ENCODE peak calls at places on chromosomes 4 and X, in five cellular contexts. P is fibroblast of lung, N is stomach, X is cardiac muscle cell, G is bronchial epithelial cell. H is an unnamed sample.

GRCh38 chr4:17310269-17310652 is 201.6 kb downstream of the QDPR start:
- DNase-seq in P (no peak), N (no peak), X (peak; percentile 24), G (no peak), H (no peak)

GRCh38 chr4:2271279-2272025 is 9.5 kb upstream of the MXD4 start:
- DNase-seq in P (no peak), N (no peak), X (no peak), G (no peak), H (no peak)

GRCh38 chr4:57073559-57073958 is 36.6 kb downstream of the IGFBP7 start:
- DNase-seq in P (no peak), N (no peak), X (no peak), G (no peak), H (no peak)

GRCh38 chrX:10414872-10415703 is 205.3 kb downstream of the MID1 start:
- DNase-seq in P (peak; percentile 24), N (no peak), X (peak; percentile 3), G (no peak), H (peak; percentile 17)

GRCh38 chr4:24495388-24495787 is 89.0 kb downstream of the DHX15 start:
- DNase-seq in P (no peak), N (no peak), X (no peak), G (no peak), H (no peak)

GRCh38 chrX:19953145-19953544 is 37.7 kb downstream of the BCLAF3 start:
- DNase-seq in P (no peak), N (no peak), X (no peak), G (no peak), H (no peak)

GRCh38 chrX:49192722-49193328 is 6.7 kb upstream of the PRICKLE3 start:
- DNase-seq in P (peak; percentile 21), N (no peak), X (peak; percentile 56), G (peak; percentile 34), H (no peak)

GRCh38 chr4:12697970-12698369 is 786.2 kb downstream of the RAB28 start:
- DNase-seq in P (no peak), N (no peak), X (no peak), G (no peak), H (no peak)

GRCh38 chr4:14059006-14059405 is 431.5 kb upstream of the BOD1L1 start:
- DNase-seq in P (no peak), N (no peak), X (peak; percentile 59), G (no peak), H (no peak)

GRCh38 chrX:68146054-68146453 is 287.2 kb downstream of the OPHN1 start:
- DNase-seq in P (peak; percentile 63), N (no peak), X (peak; percentile 67), G (peak; percentile 50), H (no peak)

GRCh38 chr4:113773756-113774155 is 12.2 kb upstream of the CAMK2D start:
- DNase-seq in P (no peak), N (no peak), X (no peak), G (peak; percentile 76), H (no peak)

GRCh38 chrX:30570505-30570904 is 7.1 kb downstream of the TASL start:
- DNase-seq in P (peak; percentile 33), N (no peak), X (peak; percentile 32), G (peak; percentile 5), H (no peak)

GRCh38 chr4:44927361-44928061 is 201.2 kb upstream of the GNPDA2 start:
- DNase-seq in P (peak; percentile 36), N (no peak), X (peak; percentile 60), G (peak; percentile 28), H (no peak)

GRCh38 chrX:46739736-46740135 is 19.2 kb downstream of the SLC9A7 start:
- DNase-seq in P (no peak), N (no peak), X (no peak), G (no peak), H (no peak)

GRCh38 chrX:107823042-107823441 is 2.6 kb upstream of the MID2 start:
- DNase-seq in P (no peak), N (no peak), X (no peak), G (no peak), H (no peak)

GRCh38 chrX:34884693-34885277 is 57.8 kb upstream of the FAM47B start:
- DNase-seq in P (peak; percentile 88), N (no peak), X (peak; percentile 79), G (peak; percentile 81), H (no peak)

GRCh38 chr4:54228563-54229501 is at the start of gene PDGFRA:
- DNase-seq in P (peak; percentile 98), N (no peak), X (peak; percentile 99), G (no peak), H (peak; percentile 73)

GRCh38 chr4:42627887-42628646 is 28.8 kb downstream of the ATP8A1 start:
- DNase-seq in P (no peak), N (peak; percentile 81), X (peak; percentile 17), G (no peak), H (no peak)

GRCh38 chr4:18075823-18076433 is 54.4 kb upstream of the LCORL start:
- DNase-seq in P (peak; percentile 2), N (peak; percentile 28), X (no peak), G (no peak), H (no peak)

GRCh38 chr4:24643774-24644520 is 59.6 kb upstream of the DHX15 start:
- DNase-seq in P (peak; percentile 26), N (no peak), X (peak; percentile 44), G (no peak), H (no peak)

GRCh38 chr4:153513596-153513995 is 47.4 kb downstream of the TMEM131L start:
- DNase-seq in P (peak; percentile 38), N (no peak), X (peak; percentile 36), G (peak; percentile 52), H (peak; percentile 78)

GRCh38 chrX:17633546-17633945 is 103.7 kb upstream of the SCML1 start:
- DNase-seq in P (no peak), N (no peak), X (no peak), G (no peak), H (no peak)

GRCh38 chr4:7242766-7243165 is 50.4 kb downstream of the SORCS2 start:
- DNase-seq in P (no peak), N (no peak), X (no peak), G (no peak), H (no peak)

GRCh38 chr4:145879598-145879997 is 59.0 kb downstream of the ZNF827 start:
- DNase-seq in P (peak; percentile 28), N (no peak), X (peak; percentile 71), G (no peak), H (no peak)

GRCh38 chr4:138724530-138724929 is 291.1 kb upstream of the NOCT start:
- DNase-seq in P (no peak), N (no peak), X (no peak), G (no peak), H (no peak)

GRCh38 chr4:212438-213174 is 88.3 kb downstream of the ZNF718 start:
- DNase-seq in P (peak; percentile 88), N (peak; percentile 38), X (peak; percentile 90), G (peak; percentile 69), H (peak; percentile 49)

GRCh38 chrX:130343411-130343810 is 3.7 kb downstream of the SLC25A14 start:
- DNase-seq in P (no peak), N (no peak), X (peak; percentile 38), G (no peak), H (no peak)

GRCh38 chr4:120720354-120720753 is 202.2 kb downstream of the PRDM5 start:
- DNase-seq in P (no peak), N (no peak), X (no peak), G (no peak), H (no peak)

GRCh38 chrX:95071621-95072020 is 1397.6 kb downstream of the FAM133A start:
- DNase-seq in P (no peak), N (no peak), X (no peak), G (no peak), H (no peak)

GRCh38 chr4:26458104-26458503 is 32.2 kb downstream of the CCKAR start:
- DNase-seq in P (peak; percentile 79), N (no peak), X (no peak), G (no peak), H (no peak)

GRCh38 chr4:85772470-85772869 is 297.5 kb downstream of the ARHGAP24 start:
- DNase-seq in P (no peak), N (no peak), X (no peak), G (no peak), H (no peak)

GRCh38 chrX:1596676-1597344 is 5.4 kb downstream of the AKAP17A start:
- DNase-seq in P (no peak), N (peak; percentile 11), X (no peak), G (no peak), H (no peak)
- H3K36me3 ChIP-seq in P (peaks cover 44% of the 10 kb centered on the region), N (peaks cover 86% of the 10 kb centered on the region), X (peaks cover 32% of the 10 kb centered on the region), G (peaks cover 43% of the 10 kb centered on the region), H (peaks cover 57% of the 10 kb centered on the region)

GRCh38 chr4:38663801-38664703 is at the start of gene KLF3:
- DNase-seq in P (peak; percentile 90), N (peak; percentile 96), X (peak; percentile 97), G (peak; percentile 65), H (peak; percentile 50)

GRCh38 chr4:38668203-38668602 is 4.2 kb downstream of the KLF3 start:
- DNase-seq in P (no peak), N (no peak), X (no peak), G (no peak), H (no peak)

GRCh38 chr4:38667005-38667771 is 3.2 kb downstream of the KLF3 start:
- DNase-seq in P (peak; percentile 98), N (peak; percentile 77), X (peak; percentile 99), G (peak; percentile 100), H (peak; percentile 92)

GRCh38 chr4:38664704-38665401 is 854 bp downstream of the KLF3 start:
- DNase-seq in P (peak; percentile 56), N (peak; percentile 69), X (peak; percentile 66), G (no peak), H (no peak)

DNA sequence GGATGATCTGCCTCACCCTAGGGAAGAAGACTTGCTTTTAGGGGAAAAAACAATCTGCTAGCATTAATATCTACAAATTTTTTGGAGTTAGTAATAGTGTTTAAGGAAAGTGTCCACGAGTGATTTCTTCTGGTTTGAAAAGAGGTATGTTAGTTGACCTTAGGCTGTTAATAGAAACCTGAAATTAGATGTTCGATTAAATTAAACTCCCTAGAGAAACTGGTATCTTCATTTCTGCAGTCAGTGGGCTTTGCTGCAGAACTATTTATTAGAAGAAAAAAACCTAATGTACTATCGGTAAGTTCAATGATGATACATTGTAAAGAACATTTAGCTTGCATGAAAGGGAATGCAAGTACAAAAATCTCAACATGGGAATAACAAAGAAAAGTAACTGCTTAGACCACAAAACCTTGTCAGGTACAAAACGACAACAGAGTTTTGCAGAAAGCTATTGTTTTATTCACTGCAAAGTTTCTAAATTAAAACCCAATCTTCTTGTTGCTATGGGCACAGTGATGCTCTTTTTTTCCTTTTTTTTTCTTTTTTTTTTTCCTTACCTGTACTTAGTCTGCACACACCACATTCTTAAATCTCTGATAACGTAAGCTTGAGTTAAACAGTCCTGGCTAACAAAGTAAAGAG is 2.0 kb downstream of the KLF3 start:
- DNase-seq in P (no peak), N (no peak), X (no peak), G (no peak), H (no peak)
- H3K27me3 ChIP-seq in P (no peaks in the 10 kb centered on the region), N (no peaks in the 10 kb centered on the region), X (no peaks in the 10 kb centered on the region), G (no peaks in the 10 kb centered on the region), H (no peaks in the 10 kb centered on the region)

GRCh38 chr4:84750956-84751275 is 168.0 kb downstream of the CDS1 start:
- DNase-seq in P (no peak), N (no peak), X (no peak), G (no peak), H (no peak)

GRCh38 chr4:84753318-84753972 is 170.5 kb downstream of the CDS1 start:
- DNase-seq in P (no peak), N (no peak), X (no peak), G (no peak), H (no peak)

GRCh38 chr4:84751707-84752106 is 168.8 kb downstream of the CDS1 start:
- DNase-seq in P (no peak), N (no peak), X (no peak), G (no peak), H (no peak)

GRCh38 chr4:84750260-84750955 is 167.5 kb downstream of the CDS1 start:
- DNase-seq in P (peak; percentile 71), N (no peak), X (peak; percentile 69), G (peak; percentile 50), H (no peak)
- H3K36me3 ChIP-seq in P (peaks cover 2% of the 10 kb centered on the region), N (peaks cover 91% of the 10 kb centered on the region), X (peaks cover 40% of the 10 kb centered on the region), G (peaks cover 3% of the 10 kb centered on the region), H (peaks cover 15% of the 10 kb centered on the region)

GRCh38 chr4:147011386-147011785 is 65.7 kb upstream of the TTC29 start:
- DNase-seq in P (no peak), N (no peak), X (no peak), G (no peak), H (no peak)
- H3K27me3 ChIP-seq in P (no peaks in the 10 kb centered on the region), N (no peaks in the 10 kb centered on the region), X (no peaks in the 10 kb centered on the region), G (no peaks in the 10 kb centered on the region), H (no peaks in the 10 kb centered on the region)

H was measured in BJ.